ENCODE peak calls at places on chromosomes 3 and 15, in seven cellular contexts. One of them, this sample, is unnamed.

GRCh38 chr15:55829826-55830225 is 86.9 kb upstream of the PRTG start:
- DNase-seq in nephron progenitor cell: no peak
- DNase-seq in posterior vena cava: no peak
- DNase-seq in RKO: no peak
- DNase-seq in activated naive CD4-positive, alpha-beta T cell treated with anti-CD3 and anti-CD28 coated beads, Interleukin-2, amount 50 U/mL, for 16 hours: no peak
- DNase-seq in effector memory CD4-positive, alpha-beta T cell: no peak
- DNase-seq in AG20443: no peak
- DNase-seq in this sample: no peak

GRCh38 chr3:177875786-177876476 is 660.3 kb upstream of the KCNMB2 start:
- DNase-seq in nephron progenitor cell: no peak
- DNase-seq in AG20443: peak
- DNase-seq in RKO: no peak
- DNase-seq in posterior vena cava: no peak
- DNase-seq in effector memory CD4-positive, alpha-beta T cell: no peak
- DNase-seq in activated naive CD4-positive, alpha-beta T cell treated with anti-CD3 and anti-CD28 coated beads, Interleukin-2, amount 50 U/mL, for 16 hours: no peak
- DNase-seq in this sample: no peak

GRCh38 chr3:51964521-51964920 is 2.7 kb downstream of the PCBP4 start:
- DNase-seq in activated naive CD4-positive, alpha-beta T cell treated with anti-CD3 and anti-CD28 coated beads, Interleukin-2, amount 50 U/mL, for 16 hours: no peak
- DNase-seq in nephron progenitor cell: no peak
- DNase-seq in effector memory CD4-positive, alpha-beta T cell: no peak
- DNase-seq in posterior vena cava: no peak
- DNase-seq in RKO: no peak
- DNase-seq in AG20443: no peak
- DNase-seq in this sample: no peak

GRCh38 chr3:30602946-30603345 is 3.5 kb upstream of the TGFBR2 start:
- DNase-seq in RKO: no peak
- DNase-seq in effector memory CD4-positive, alpha-beta T cell: no peak
- DNase-seq in posterior vena cava: no peak
- DNase-seq in AG20443: no peak
- DNase-seq in activated naive CD4-positive, alpha-beta T cell treated with anti-CD3 and anti-CD28 coated beads, Interleukin-2, amount 50 U/mL, for 16 hours: no peak
- DNase-seq in nephron progenitor cell: no peak
- DNase-seq in this sample: no peak

GRCh38 chr3:170205302-170205701 is 16.9 kb upstream of the PRKCI start:
- DNase-seq in posterior vena cava: no peak
- DNase-seq in RKO: no peak
- DNase-seq in nephron progenitor cell: no peak
- DNase-seq in activated naive CD4-positive, alpha-beta T cell treated with anti-CD3 and anti-CD28 coated beads, Interleukin-2, amount 50 U/mL, for 16 hours: no peak
- DNase-seq in AG20443: peak
- DNase-seq in effector memory CD4-positive, alpha-beta T cell: no peak
- DNase-seq in this sample: no peak

GRCh38 chr15:38050529-38050928 is 116.1 kb downstream of the TMCO5A start:
- DNase-seq in posterior vena cava: no peak
- DNase-seq in effector memory CD4-positive, alpha-beta T cell: no peak
- DNase-seq in activated naive CD4-positive, alpha-beta T cell treated with anti-CD3 and anti-CD28 coated beads, Interleukin-2, amount 50 U/mL, for 16 hours: no peak
- DNase-seq in RKO: peak
- DNase-seq in AG20443: peak
- DNase-seq in nephron progenitor cell: no peak
- DNase-seq in this sample: no peak

GRCh38 chr15:26438316-26438715 is 334.6 kb downstream of the GABRB3 start:
- DNase-seq in activated naive CD4-positive, alpha-beta T cell treated with anti-CD3 and anti-CD28 coated beads, Interleukin-2, amount 50 U/mL, for 16 hours: no peak
- DNase-seq in effector memory CD4-positive, alpha-beta T cell: no peak
- DNase-seq in AG20443: no peak
- DNase-seq in posterior vena cava: no peak
- DNase-seq in RKO: no peak
- DNase-seq in nephron progenitor cell: no peak
- DNase-seq in this sample: no peak

GRCh38 chr3:177195242-177195940 is 1.9 kb downstream of the TBL1XR1 start:
- DNase-seq in effector memory CD4-positive, alpha-beta T cell: no peak
- DNase-seq in AG20443: no peak
- DNase-seq in nephron progenitor cell: peak
- DNase-seq in posterior vena cava: no peak
- DNase-seq in RKO: peak
- DNase-seq in activated naive CD4-positive, alpha-beta T cell treated with anti-CD3 and anti-CD28 coated beads, Interleukin-2, amount 50 U/mL, for 16 hours: no peak
- DNase-seq in this sample: no peak

GRCh38 chr15:68586274-68586961 is 7.6 kb downstream of the CORO2B start:
- DNase-seq in nephron progenitor cell: no peak
- DNase-seq in AG20443: peak
- DNase-seq in activated naive CD4-positive, alpha-beta T cell treated with anti-CD3 and anti-CD28 coated beads, Interleukin-2, amount 50 U/mL, for 16 hours: no peak
- DNase-seq in effector memory CD4-positive, alpha-beta T cell: no peak
- DNase-seq in posterior vena cava: peak
- DNase-seq in RKO: peak
- DNase-seq in this sample: no peak

GRCh38 chr15:25894371-25894902 is 31.3 kb upstream of the ATP10A start:
- DNase-seq in posterior vena cava: no peak
- DNase-seq in nephron progenitor cell: no peak
- DNase-seq in RKO: no peak
- DNase-seq in activated naive CD4-positive, alpha-beta T cell treated with anti-CD3 and anti-CD28 coated beads, Interleukin-2, amount 50 U/mL, for 16 hours: no peak
- DNase-seq in effector memory CD4-positive, alpha-beta T cell: no peak
- DNase-seq in AG20443: no peak
- DNase-seq in this sample: no peak

GRCh38 chr3:116569611-116570010 is 124.3 kb upstream of the LSAMP start:
- DNase-seq in activated naive CD4-positive, alpha-beta T cell treated with anti-CD3 and anti-CD28 coated beads, Interleukin-2, amount 50 U/mL, for 16 hours: no peak
- DNase-seq in AG20443: no peak
- DNase-seq in posterior vena cava: no peak
- DNase-seq in effector memory CD4-positive, alpha-beta T cell: no peak
- DNase-seq in nephron progenitor cell: no peak
- DNase-seq in RKO: no peak
- DNase-seq in this sample: no peak

GRCh38 chr3:143276592-143276991 is 157.0 kb downstream of the CHST2 start:
- DNase-seq in activated naive CD4-positive, alpha-beta T cell treated with anti-CD3 and anti-CD28 coated beads, Interleukin-2, amount 50 U/mL, for 16 hours: no peak
- DNase-seq in posterior vena cava: no peak
- DNase-seq in effector memory CD4-positive, alpha-beta T cell: no peak
- DNase-seq in nephron progenitor cell: no peak
- DNase-seq in AG20443: no peak
- DNase-seq in RKO: no peak
- DNase-seq in this sample: no peak

GRCh38 chr3:98856724-98857123 is 44.8 kb downstream of the DCBLD2 start:
- DNase-seq in posterior vena cava: no peak
- DNase-seq in RKO: no peak
- DNase-seq in nephron progenitor cell: no peak
- DNase-seq in effector memory CD4-positive, alpha-beta T cell: no peak
- DNase-seq in activated naive CD4-positive, alpha-beta T cell treated with anti-CD3 and anti-CD28 coated beads, Interleukin-2, amount 50 U/mL, for 16 hours: no peak
- DNase-seq in AG20443: no peak
- DNase-seq in this sample: no peak

GRCh38 chr15:36769110-36769509 is 189.7 kb downstream of the CDIN1 start:
- DNase-seq in AG20443: no peak
- DNase-seq in nephron progenitor cell: no peak
- DNase-seq in RKO: no peak
- DNase-seq in activated naive CD4-positive, alpha-beta T cell treated with anti-CD3 and anti-CD28 coated beads, Interleukin-2, amount 50 U/mL, for 16 hours: no peak
- DNase-seq in effector memory CD4-positive, alpha-beta T cell: no peak
- DNase-seq in posterior vena cava: no peak
- DNase-seq in this sample: no peak

GRCh38 chr15:66880380-66881155 is 178.5 kb downstream of the SMAD6 start:
- DNase-seq in effector memory CD4-positive, alpha-beta T cell: no peak
- DNase-seq in RKO: no peak
- DNase-seq in posterior vena cava: no peak
- DNase-seq in nephron progenitor cell: no peak
- DNase-seq in activated naive CD4-positive, alpha-beta T cell treated with anti-CD3 and anti-CD28 coated beads, Interleukin-2, amount 50 U/mL, for 16 hours: no peak
- DNase-seq in AG20443: no peak
- DNase-seq in this sample: no peak

GRCh38 chr3:79111375-79112052 is 656.3 kb downstream of the ROBO1 start:
- DNase-seq in AG20443: peak
- DNase-seq in activated naive CD4-positive, alpha-beta T cell treated with anti-CD3 and anti-CD28 coated beads, Interleukin-2, amount 50 U/mL, for 16 hours: no peak
- DNase-seq in nephron progenitor cell: no peak
- DNase-seq in effector memory CD4-positive, alpha-beta T cell: no peak
- DNase-seq in RKO: no peak
- DNase-seq in posterior vena cava: no peak
- DNase-seq in this sample: no peak

GRCh38 chr3:148902173-148902791 is 37.2 kb downstream of the CPA3 start:
- DNase-seq in activated naive CD4-positive, alpha-beta T cell treated with anti-CD3 and anti-CD28 coated beads, Interleukin-2, amount 50 U/mL, for 16 hours: no peak
- DNase-seq in AG20443: peak
- DNase-seq in effector memory CD4-positive, alpha-beta T cell: no peak
- DNase-seq in posterior vena cava: no peak
- DNase-seq in nephron progenitor cell: no peak
- DNase-seq in RKO: no peak
- DNase-seq in this sample: no peak

GRCh38 chr15:94845391-94845718 is 614.0 kb downstream of the MCTP2 start:
- DNase-seq in posterior vena cava: no peak
- DNase-seq in nephron progenitor cell: no peak
- DNase-seq in effector memory CD4-positive, alpha-beta T cell: no peak
- DNase-seq in RKO: no peak
- DNase-seq in AG20443: no peak
- DNase-seq in activated naive CD4-positive, alpha-beta T cell treated with anti-CD3 and anti-CD28 coated beads, Interleukin-2, amount 50 U/mL, for 16 hours: no peak
- DNase-seq in this sample: no peak

GRCh38 chr15:78979456-78980320 is 34.8 kb upstream of the CTSH start:
- DNase-seq in RKO: peak
- DNase-seq in effector memory CD4-positive, alpha-beta T cell: no peak
- DNase-seq in posterior vena cava: no peak
- DNase-seq in AG20443: peak
- DNase-seq in nephron progenitor cell: peak
- DNase-seq in activated naive CD4-positive, alpha-beta T cell treated with anti-CD3 and anti-CD28 coated beads, Interleukin-2, amount 50 U/mL, for 16 hours: no peak
- DNase-seq in this sample: peak

GRCh38 chr15:56248276-56248675 is 4.6 kb upstream of the RFX7 start:
- DNase-seq in activated naive CD4-positive, alpha-beta T cell treated with anti-CD3 and anti-CD28 coated beads, Interleukin-2, amount 50 U/mL, for 16 hours: no peak
- DNase-seq in posterior vena cava: no peak
- DNase-seq in RKO: no peak
- DNase-seq in AG20443: no peak
- DNase-seq in effector memory CD4-positive, alpha-beta T cell: no peak
- DNase-seq in nephron progenitor cell: no peak
- DNase-seq in this sample: no peak

GRCh38 chr3:10494180-10494579 is 11.2 kb downstream of the ATP2B2 start:
- DNase-seq in AG20443: no peak
- DNase-seq in effector memory CD4-positive, alpha-beta T cell: no peak
- DNase-seq in posterior vena cava: no peak
- DNase-seq in nephron progenitor cell: no peak
- DNase-seq in RKO: no peak
- DNase-seq in activated naive CD4-positive, alpha-beta T cell treated with anti-CD3 and anti-CD28 coated beads, Interleukin-2, amount 50 U/mL, for 16 hours: no peak
- DNase-seq in this sample: no peak

GRCh38 chr3:175066617-175067415 is 207.7 kb downstream of the NAALADL2 start:
- DNase-seq in nephron progenitor cell: no peak
- DNase-seq in AG20443: no peak
- DNase-seq in RKO: no peak
- DNase-seq in effector memory CD4-positive, alpha-beta T cell: no peak
- DNase-seq in posterior vena cava: no peak
- DNase-seq in activated naive CD4-positive, alpha-beta T cell treated with anti-CD3 and anti-CD28 coated beads, Interleukin-2, amount 50 U/mL, for 16 hours: no peak
- DNase-seq in this sample: no peak

GRCh38 chr15:57496946-57497944 is 94.5 kb upstream of the MYZAP start:
- DNase-seq in effector memory CD4-positive, alpha-beta T cell: no peak
- DNase-seq in posterior vena cava: no peak
- DNase-seq in AG20443: no peak
- DNase-seq in activated naive CD4-positive, alpha-beta T cell treated with anti-CD3 and anti-CD28 coated beads, Interleukin-2, amount 50 U/mL, for 16 hours: no peak
- DNase-seq in nephron progenitor cell: no peak
- DNase-seq in RKO: no peak
- DNase-seq in this sample: peak

GRCh38 chr3:134874737-134875413 is 79.8 kb downstream of the EPHB1 start:
- DNase-seq in effector memory CD4-positive, alpha-beta T cell: no peak
- DNase-seq in activated naive CD4-positive, alpha-beta T cell treated with anti-CD3 and anti-CD28 coated beads, Interleukin-2, amount 50 U/mL, for 16 hours: no peak
- DNase-seq in posterior vena cava: no peak
- DNase-seq in RKO: no peak
- DNase-seq in AG20443: peak
- DNase-seq in nephron progenitor cell: no peak
- DNase-seq in this sample: no peak

GRCh38 chr3:88188436-88188835 is 38.7 kb downstream of the C3orf38 start:
- DNase-seq in AG20443: peak
- DNase-seq in effector memory CD4-positive, alpha-beta T cell: no peak
- DNase-seq in posterior vena cava: no peak
- DNase-seq in RKO: no peak
- DNase-seq in activated naive CD4-positive, alpha-beta T cell treated with anti-CD3 and anti-CD28 coated beads, Interleukin-2, amount 50 U/mL, for 16 hours: no peak
- DNase-seq in nephron progenitor cell: no peak
- DNase-seq in this sample: no peak

GRCh38 chr3:48594431-48595049 is 589 bp downstream of the COL7A1 start:
- DNase-seq in RKO: no peak
- DNase-seq in nephron progenitor cell: no peak
- DNase-seq in AG20443: peak
- DNase-seq in effector memory CD4-positive, alpha-beta T cell: no peak
- DNase-seq in posterior vena cava: no peak
- DNase-seq in activated naive CD4-positive, alpha-beta T cell treated with anti-CD3 and anti-CD28 coated beads, Interleukin-2, amount 50 U/mL, for 16 hours: no peak
- DNase-seq in this sample: no peak

GRCh38 chr3:52891164-52891563 is 6.2 kb downstream of the STIMATE start:
- DNase-seq in activated naive CD4-positive, alpha-beta T cell treated with anti-CD3 and anti-CD28 coated beads, Interleukin-2, amount 50 U/mL, for 16 hours: no peak
- DNase-seq in effector memory CD4-positive, alpha-beta T cell: no peak
- DNase-seq in posterior vena cava: no peak
- DNase-seq in AG20443: no peak
- DNase-seq in nephron progenitor cell: no peak
- DNase-seq in RKO: no peak
- DNase-seq in this sample: peak

GRCh38 chr3:136831461-136831860 is 12.5 kb downstream of the SLC35G2 start:
- DNase-seq in posterior vena cava: no peak
- DNase-seq in AG20443: no peak
- DNase-seq in RKO: no peak
- DNase-seq in nephron progenitor cell: no peak
- DNase-seq in effector memory CD4-positive, alpha-beta T cell: no peak
- DNase-seq in activated naive CD4-positive, alpha-beta T cell treated with anti-CD3 and anti-CD28 coated beads, Interleukin-2, amount 50 U/mL, for 16 hours: no peak
- DNase-seq in this sample: no peak

GRCh38 chr3:172635588-172635987 is 75.3 kb downstream of the NCEH1 start:
- DNase-seq in activated naive CD4-positive, alpha-beta T cell treated with anti-CD3 and anti-CD28 coated beads, Interleukin-2, amount 50 U/mL, for 16 hours: no peak
- DNase-seq in RKO: peak
- DNase-seq in AG20443: no peak
- DNase-seq in effector memory CD4-positive, alpha-beta T cell: no peak
- DNase-seq in posterior vena cava: no peak
- DNase-seq in nephron progenitor cell: no peak
- DNase-seq in this sample: no peak

This sample was measured in NCI-H510A.